ENCODE peak calls at places on chromosomes 5 and 9, in six cellular contexts. G, M, T, U, Z and K are unnamed samples.

GRCh38 chr9:37761511-37761910 is 7.9 kb downstream of the TRMT10B start:
- DNase-seq in G (no peak), M (no peak), T (no peak), U (no peak), Z (no peak), K (no peak)

GRCh38 chr9:757246-757881 is 84.1 kb upstream of the DMRT1 start:
- DNase-seq in G (peak), M (peak), T (no peak), U (no peak), Z (peak), K (no peak)

GRCh38 chr9:98944130-98945074 is 695 bp downstream of the COL15A1 start:
- DNase-seq in G (no peak), M (no peak), T (no peak), U (no peak), Z (no peak), K (no peak)

GRCh38 chr9:105842023-105842644 is 147.8 kb downstream of the TMEM38B start:
- DNase-seq in G (peak), M (peak), T (peak), U (peak), Z (no peak), K (no peak)

GRCh38 chr5:175288048-175288621 is 155.8 kb downstream of the DRD1 start:
- DNase-seq in G (no peak), M (no peak), T (no peak), U (no peak), Z (no peak), K (no peak)

GRCh38 chr9:133821606-133822438 is 83.7 kb upstream of the SARDH start:
- DNase-seq in G (no peak), M (no peak), T (no peak), U (peak), Z (no peak), K (no peak)

GRCh38 chr5:111016801-111017200 is 54.7 kb upstream of the TSLP start:
- DNase-seq in G (no peak), M (no peak), T (no peak), U (no peak), Z (no peak), K (no peak)

GRCh38 chr5:122515709-122516431 is 203.8 kb downstream of the SNCAIP start:
- DNase-seq in G (peak), M (peak), T (no peak), U (peak), Z (peak), K (peak)

GRCh38 chr9:94018628-94019027 is 63.5 kb upstream of the BARX1 start:
- DNase-seq in G (no peak), M (no peak), T (no peak), U (no peak), Z (no peak), K (no peak)

GRCh38 chr9:14661421-14662059 is 31.7 kb downstream of the ZDHHC21 start:
- DNase-seq in G (peak), M (peak), T (no peak), U (no peak), Z (no peak), K (no peak)

GRCh38 chr9:108052431-108053080 is 563.0 kb upstream of the KLF4 start:
- DNase-seq in G (no peak), M (no peak), T (no peak), U (no peak), Z (no peak), K (no peak)

GRCh38 chr5:169218176-169218575 is 82.8 kb downstream of the SLIT3 start:
- DNase-seq in G (no peak), M (no peak), T (no peak), U (no peak), Z (no peak), K (no peak)

GRCh38 chr5:141958773-141959172 is 771 bp upstream of the PCDH12 start:
- DNase-seq in G (no peak), M (no peak), T (no peak), U (no peak), Z (no peak), K (no peak)

GRCh38 chr5:141957367-141957993 is 522 bp downstream of the PCDH12 start:
- DNase-seq in G (no peak), M (no peak), T (no peak), U (no peak), Z (no peak), K (no peak)

GRCh38 chr5:141960449-141961323 is 2.7 kb upstream of the PCDH12 start:
- DNase-seq in G (peak), M (peak), T (peak), U (peak), Z (peak), K (peak)

GRCh38 chr5:141960018-141960417 is 2.0 kb upstream of the PCDH12 start:
- DNase-seq in G (peak), M (peak), T (no peak), U (no peak), Z (no peak), K (no peak)

GRCh38 chr5:141958113-141958512 is at the start of gene PCDH12:
- DNase-seq in G (no peak), M (no peak), T (no peak), U (no peak), Z (no peak), K (no peak)
- TF ChIP-seq POLR2AphosphoS5 in G (no peak), M (no peak), T (no peak), U (no peak), Z (no peak), K (no peak)

DNA sequence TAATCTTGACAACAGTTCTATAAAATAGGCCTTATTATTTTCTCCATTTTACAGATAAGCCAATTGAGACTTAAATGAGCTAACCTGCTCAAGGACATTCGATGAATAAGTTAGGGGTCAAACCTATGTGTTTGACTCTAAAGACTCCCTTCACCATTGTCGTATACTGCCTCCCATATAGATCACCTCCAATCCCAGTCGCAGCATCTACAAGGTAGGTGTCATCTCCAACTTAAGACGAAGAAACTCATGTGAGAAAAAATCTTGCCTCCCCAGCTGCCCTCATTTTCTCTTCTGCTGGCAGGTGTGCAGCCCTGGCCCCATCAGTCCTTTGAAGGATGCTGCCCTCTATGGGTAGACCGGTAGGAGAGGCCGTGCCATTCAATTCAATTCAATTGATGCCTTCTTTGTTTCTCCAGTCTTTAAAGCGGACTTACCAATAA is 75.2 kb upstream of the SMARCA2 start:
- DNase-seq in G (peak), M (peak), T (peak), U (peak), Z (no peak), K (peak)
- TF ChIP-seq TAF1 in G (no peak), M (no peak), T (peak), U (no peak), Z (no peak), K (no peak)

DNA sequence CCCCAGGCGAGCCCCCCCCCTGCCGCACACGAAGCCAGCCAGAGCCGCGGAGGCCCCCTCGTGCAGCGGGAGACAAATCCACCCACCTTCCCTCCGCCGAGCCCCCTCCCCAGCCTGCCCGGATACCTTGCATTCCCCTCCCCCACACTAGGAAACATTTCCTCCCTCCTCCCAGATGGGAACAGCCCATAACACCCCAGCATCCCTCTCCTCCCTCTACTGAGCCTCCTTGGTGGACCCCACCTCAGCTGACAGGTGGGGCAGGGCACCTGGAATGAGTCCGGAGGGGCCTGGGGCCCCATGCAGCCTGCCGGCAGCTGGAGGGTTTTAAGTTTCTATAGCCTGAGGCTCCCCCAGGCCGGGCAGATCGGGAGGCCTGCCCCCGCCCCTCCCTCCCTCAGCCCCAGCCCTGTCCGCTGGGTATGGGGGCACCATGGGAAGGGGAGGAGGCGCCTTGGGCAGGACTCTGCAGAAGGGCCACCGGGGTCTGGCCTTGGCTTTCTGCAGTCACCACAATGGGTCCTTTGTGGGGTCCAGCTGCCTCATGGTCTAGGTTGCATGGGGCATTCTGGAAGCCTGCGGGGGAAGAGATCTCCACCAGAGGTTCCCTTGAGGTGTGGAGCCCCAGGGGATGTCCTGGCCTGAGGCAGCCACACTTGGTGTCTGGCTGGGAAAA is 657 bp downstream of the ERGIC1 start:
- DNase-seq in G (no peak), M (peak), T (no peak), U (no peak), Z (no peak), K (no peak)
- TF ChIP-seq POLR2A in G (no peak), M (peak), T (no peak), U (no peak), Z (no peak), K (no peak)

DNA sequence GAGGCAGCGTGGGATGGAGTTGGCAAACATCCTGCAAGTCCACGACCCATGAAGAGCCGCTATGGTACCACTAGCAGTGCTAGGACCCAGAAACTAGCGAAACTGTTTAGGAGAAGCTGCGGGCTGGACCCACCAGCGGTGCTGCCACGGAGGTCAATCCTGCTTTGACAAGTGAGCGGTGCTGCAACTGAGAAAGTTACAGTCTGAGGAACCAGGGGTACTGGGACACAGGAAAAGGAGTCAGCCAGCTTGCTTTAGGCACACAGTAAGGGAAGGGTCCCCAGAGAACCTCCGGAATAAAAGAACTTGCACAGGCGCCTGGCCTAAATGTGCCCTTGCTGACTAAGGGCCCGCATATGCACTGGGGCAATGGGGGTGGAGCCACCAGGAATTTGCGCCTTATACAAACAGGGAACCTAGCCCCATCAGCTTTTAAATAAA is 23.6 kb upstream of the ANXA2R start:
- DNase-seq in G (peak), M (no peak), T (no peak), U (no peak), Z (no peak), K (no peak)
- TF ChIP-seq POLR2AphosphoS5 in G (no peak), M (no peak), T (no peak), U (no peak), Z (no peak), K (no peak)

DNA sequence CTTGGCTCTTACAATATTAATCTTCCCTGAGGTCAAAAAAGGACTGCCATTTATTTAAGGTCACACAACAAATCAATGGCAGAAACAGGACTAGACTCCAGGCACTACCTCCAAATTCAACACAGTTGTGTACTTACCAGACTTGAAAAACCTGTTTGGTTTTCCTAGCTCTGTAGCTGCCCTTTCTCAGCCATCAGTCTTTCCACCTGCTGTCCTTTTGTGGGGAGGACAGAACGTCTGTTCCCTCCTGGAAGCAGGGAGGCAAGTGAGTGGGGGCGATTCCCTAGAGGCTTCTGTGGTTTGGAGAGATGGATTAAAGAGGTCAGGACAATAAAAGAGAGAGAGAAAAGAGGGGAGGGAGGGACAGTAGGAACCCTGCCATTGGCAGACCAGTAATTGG is 14.7 kb downstream of the ASTN2 start:
- DNase-seq in G (no peak), M (no peak), T (no peak), U (no peak), Z (no peak), K (no peak)
- TF ChIP-seq TAF1 in G (no peak), M (no peak), T (no peak), U (no peak), Z (no peak), K (no peak)

DNA sequence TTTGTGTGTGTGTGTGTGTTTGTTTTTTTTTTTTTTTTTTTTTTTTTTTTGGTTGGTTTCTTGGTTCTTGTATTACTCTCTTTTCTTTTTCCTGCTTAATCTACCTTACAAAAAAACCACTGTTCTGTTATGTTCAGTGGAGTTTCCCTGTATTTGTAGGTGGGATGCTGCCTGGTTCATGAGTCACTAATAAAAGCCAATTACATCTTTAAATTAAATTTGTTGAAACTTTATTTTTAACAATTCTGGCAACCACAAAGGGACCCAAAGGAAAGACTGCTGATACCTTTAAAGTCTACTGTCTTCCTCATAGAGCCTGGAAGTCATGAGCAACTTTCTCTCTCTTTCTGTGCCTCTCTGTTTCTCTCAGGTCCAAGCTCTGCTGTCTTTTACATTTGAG is 29.5 kb upstream of the RNF20 start:
- DNase-seq in G (no peak), M (no peak), T (no peak), U (no peak), Z (no peak), K (no peak)
- TF ChIP-seq POLR2A in G (no peak), M (no peak), T (no peak), U (no peak), Z (no peak), K (no peak)